ENCODE peak calls at places on chromosomes 13 and 19, in nine cellular contexts. Z is HL-60, B is SK-N-SH, Y is GM12878, H is HCT116, P is A549, C is Panc1, D is K562, V is HepG2. S is an unnamed sample.

GRCh38 chr19:14031719-14032480 is at the start of gene IL27RA:
- DNase-seq in D (peak; percentile 80), P (peak; percentile 59), Y (peak; percentile 40), C (no peak), H (no peak), B (peak; percentile 87), V (peak; percentile 46), Z (peak; percentile 69), S (peak; percentile 80)

GRCh38 chr13:59665184-59665583 is 498.5 kb downstream of the DIAPH3 start:
- DNase-seq in V (no peak), Y (no peak), D (no peak), H (no peak), P (no peak), B (no peak), Z (no peak), C (no peak), S (no peak)

GRCh38 chr19:7304200-7304599 is 10.0 kb upstream of the INSR start:
- DNase-seq in H (no peak), Z (no peak), V (no peak), D (no peak), C (no peak), B (no peak), Y (no peak), P (no peak), S (no peak)

GRCh38 chr19:3785938-3786824 is at the start of gene MATK:
- DNase-seq in C (no peak), D (peak; percentile 86), Z (peak; percentile 55), V (no peak), H (no peak), B (peak; percentile 69), Y (no peak), P (no peak), S (peak; percentile 74)

GRCh38 chr19:19115954-19116353 is 22.3 kb downstream of the TMEM161A start:
- DNase-seq in D (peak; percentile 72), C (no peak), Z (no peak), P (no peak), Y (no peak), B (peak; percentile 72), V (peak; percentile 45), H (no peak), S (peak; percentile 89)

GRCh38 chr13:98787986-98788385 is 35.5 kb upstream of the SLC15A1 start:
- DNase-seq in P (no peak), Z (no peak), B (no peak), C (no peak), H (no peak), D (no peak), Y (no peak), V (no peak), S (no peak)

GRCh38 chr13:66265446-66265845 is 964.7 kb downstream of the PCDH9 start:
- DNase-seq in H (no peak), D (no peak), V (no peak), Y (no peak), C (no peak), P (no peak), B (no peak), Z (no peak), S (no peak)

GRCh38 chr19:3479177-3479818 is 1.0 kb downstream of the SMIM24 start:
- DNase-seq in Z (no peak), H (peak; percentile 27), P (no peak), D (peak; percentile 94), V (no peak), Y (no peak), B (peak; percentile 78), C (no peak), S (peak; percentile 96)

GRCh38 chr19:36838784-36839324 is 667 bp upstream of the ZNF790 start:
- DNase-seq in D (no peak), C (no peak), B (no peak), Y (no peak), Z (no peak), V (no peak), H (no peak), P (no peak), S (no peak)

GRCh38 chr19:37218592-37218935 is 550 bp downstream of the ZNF383 start:
- DNase-seq in H (no peak), P (no peak), C (no peak), B (peak; percentile 14), D (no peak), Y (peak; percentile 5), Z (peak; percentile 54), V (no peak), S (no peak)

GRCh38 chr13:107376393-107377085 is 808.6 kb upstream of the ARGLU1 start:
- DNase-seq in H (no peak), P (no peak), D (no peak), Z (no peak), V (no peak), C (no peak), Y (no peak), B (peak; percentile 22), S (no peak)

GRCh38 chr13:28181413-28181812 is 43.1 kb downstream of the PAN3 start:
- DNase-seq in P (no peak), D (no peak), Z (no peak), C (peak; percentile 7), B (no peak), H (peak; percentile 10), V (no peak), Y (no peak), S (no peak)

GRCh38 chr19:8663920-8664670 is 33.7 kb downstream of the NFILZ start:
- DNase-seq in Z (no peak), H (no peak), C (no peak), D (peak; percentile 49), P (no peak), Y (no peak), B (no peak), V (no peak), S (peak; percentile 53)

GRCh38 chr13:76632388-76633044 is 253.7 kb downstream of the KCTD12 start:
- DNase-seq in V (no peak), B (no peak), H (no peak), D (no peak), Y (no peak), Z (no peak), P (no peak), C (no peak), S (peak; percentile 48)

GRCh38 chr13:29402168-29402621 is 193.3 kb downstream of the SLC7A1 start:
- DNase-seq in D (no peak), Y (no peak), B (no peak), H (no peak), C (no peak), P (no peak), Z (no peak), V (no peak), S (no peak)

GRCh38 chr19:28051047-28051446 is 1161.9 kb downstream of the UQCRFS1 start:
- DNase-seq in V (no peak), C (no peak), D (no peak), Z (no peak), P (no peak), B (no peak), Y (no peak), H (no peak), S (no peak)

GRCh38 chr13:59103004-59103768 is 1060.5 kb downstream of the DIAPH3 start:
- DNase-seq in B (peak; percentile 43), D (no peak), P (no peak), H (no peak), Z (peak; percentile 5), Y (no peak), V (no peak), C (no peak), S (no peak)

GRCh38 chr13:71378992-71379905 is 487.8 kb downstream of the DACH1 start:
- DNase-seq in P (no peak), Z (no peak), V (no peak), D (no peak), Y (no peak), H (no peak), C (no peak), B (no peak), S (no peak)

DNA sequence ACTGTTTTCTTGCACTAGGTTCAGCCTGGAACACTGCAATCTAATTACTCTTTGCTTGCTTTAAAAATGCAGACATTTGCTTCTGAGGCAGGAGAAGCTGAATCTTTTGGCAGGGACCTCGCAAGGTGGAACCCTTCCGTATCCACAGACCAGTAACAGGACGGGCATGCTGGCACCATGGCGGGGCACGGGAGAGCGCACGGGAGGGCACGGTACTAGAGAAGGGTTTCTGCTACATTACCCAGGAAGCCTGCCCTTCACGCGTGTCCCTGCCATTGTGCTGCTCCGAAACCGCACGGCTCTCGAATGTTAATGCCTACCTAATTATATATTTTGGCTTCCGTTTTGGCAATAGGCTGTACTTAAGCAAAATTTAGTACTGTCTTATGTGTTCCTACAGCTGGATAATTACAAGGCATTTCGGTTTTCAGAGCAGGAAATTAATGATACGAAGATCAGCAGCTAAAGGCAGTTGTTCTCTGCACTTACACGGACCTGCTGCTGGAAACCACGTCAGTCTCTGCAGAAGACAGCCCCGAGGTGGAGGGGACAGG is 430.4 kb downstream of the IRS2 start:
- DNase-seq in D (no peak), H (no peak), V (no peak), Z (no peak), Y (no peak), C (no peak), B (no peak), P (no peak), S (no peak)
- TF ChIP-seq REST in D (no peak), H (no peak), V (no peak), Z (no peak), Y (no peak), C (no peak), B (no peak), P (no peak), S (no peak)

GRCh38 chr19:52248256-52248655 is 21.1 kb upstream of the ZNF766 start:
- DNase-seq in Z (no peak), P (no peak), V (peak; percentile 40), D (no peak), C (no peak), H (peak; percentile 16), B (peak; percentile 34), Y (no peak), S (peak; percentile 83)
- TF ChIP-seq REST in Z (no peak), P (no peak), V (no peak), D (no peak), C (no peak), H (no peak), B (no peak), Y (no peak), S (no peak)

GRCh38 chr19:2089001-2089711 is 7.0 kb downstream of the MOB3A start:
- DNase-seq in C (no peak), P (no peak), Z (no peak), B (peak; percentile 67), D (no peak), V (no peak), H (no peak), Y (peak; percentile 78), S (no peak)
- TF ChIP-seq REST in C (no peak), P (no peak), Z (no peak), B (no peak), D (no peak), V (no peak), H (no peak), Y (no peak), S (no peak)

GRCh38 chr13:80096383-80096782 is 244.5 kb downstream of the SPRY2 start:
- DNase-seq in C (no peak), Z (no peak), H (no peak), Y (no peak), B (no peak), V (no peak), P (no peak), D (no peak), S (no peak)

GRCh38 chr13:80105350-80105749 is 235.6 kb downstream of the SPRY2 start:
- DNase-seq in B (no peak), Z (no peak), C (no peak), Y (no peak), H (no peak), V (no peak), D (no peak), P (no peak), S (no peak)

GRCh38 chr13:80101040-80101439 is 239.9 kb downstream of the SPRY2 start:
- DNase-seq in P (no peak), D (no peak), Z (no peak), H (no peak), V (no peak), B (no peak), Y (no peak), C (no peak), S (no peak)

GRCh38 chr13:80100636-80101035 is 240.3 kb downstream of the SPRY2 start:
- DNase-seq in D (no peak), Z (no peak), H (no peak), V (no peak), C (no peak), B (no peak), Y (no peak), P (no peak), S (no peak)
- TF ChIP-seq REST in D (no peak), Z (no peak), H (no peak), V (no peak), C (no peak), B (no peak), Y (no peak), P (no peak), S (no peak)